ENCODE peak calls at places on chromosomes 2 and 18, in ten cellular contexts. Z is mucosa of descending colon; S is stimulated activated CD4-positive, alpha-beta T cell treated with anti-CD3 and anti-CD28 coated beads, Interleukin-2, amount 100 ng/mL, for 4 hours; A is activated CD8-positive, alpha-beta memory T cell treated with anti-CD3 and anti-CD28 coated beads for 48 hours; Q is H54; U is NCI-H1105; P is AG08395; X is cardiac muscle cell; H is astrocyte of the cerebellum; J is HTR-8/SVneo. K is an unnamed sample.

GRCh38 chr2:69387770-69388481 is 899 bp upstream of the GFPT1 start:
- DNase-seq in S (no peak), A (no peak), J (no peak), P (no peak), X (peak), H (no peak), Q (no peak), Z (no peak), U (no peak), K (peak)

GRCh38 chr2:217858519-217859466 is 144.0 kb downstream of the TNS1 start:
- DNase-seq in A (no peak), H (peak), U (no peak), Q (no peak), Z (peak), P (peak), X (peak), S (no peak), J (peak), K (peak)

GRCh38 chr2:223668302-223668998 is 66.3 kb upstream of the SCG2 start:
- DNase-seq in A (no peak), J (no peak), U (no peak), X (no peak), H (no peak), Q (no peak), P (no peak), S (no peak), Z (no peak), K (no peak)

GRCh38 chr2:203446071-203446481 is 89.0 kb downstream of the RAPH1 start:
- DNase-seq in S (no peak), Z (no peak), U (no peak), A (no peak), X (no peak), J (no peak), H (peak), P (peak), Q (no peak), K (no peak)

GRCh38 chr2:240439698-240440151 is 4.3 kb downstream of the GPC1 start:
- DNase-seq in A (no peak), U (no peak), S (no peak), Z (no peak), J (no peak), H (no peak), X (no peak), P (no peak), Q (no peak), K (no peak)

GRCh38 chr2:230976671-230977171 is 19.2 kb upstream of the SPATA3 start:
- DNase-seq in U (no peak), S (no peak), J (no peak), X (no peak), P (no peak), Z (no peak), Q (no peak), A (no peak), H (no peak), K (no peak)

GRCh38 chr2:233802132-233802815 is 24.1 kb downstream of the MROH2A start:
- DNase-seq in U (no peak), Z (no peak), A (no peak), H (no peak), Q (no peak), P (no peak), S (no peak), J (no peak), X (no peak), K (peak)

GRCh38 chr18:73101977-73102376 is 234.2 kb upstream of the NETO1 start:
- DNase-seq in Q (no peak), S (no peak), U (no peak), H (no peak), Z (no peak), J (no peak), X (no peak), P (no peak), A (no peak), K (no peak)

GRCh38 chr2:104444392-104444791 is 409.5 kb upstream of the POU3F3 start:
- DNase-seq in U (no peak), H (peak), Z (no peak), S (no peak), P (peak), X (no peak), J (no peak), Q (no peak), A (no peak), K (no peak)

GRCh38 chr18:76573325-76574025 is 78.4 kb upstream of the ZNF516 start:
- DNase-seq in Q (no peak), A (no peak), Z (no peak), U (no peak), S (no peak), X (no peak), P (peak), J (no peak), H (peak), K (no peak)

GRCh38 chr2:215358891-215359575 is 47.2 kb downstream of the ATIC start:
- DNase-seq in A (no peak), X (no peak), Z (no peak), J (no peak), Q (no peak), P (no peak), U (no peak), H (no peak), S (no peak), K (no peak)

GRCh38 chr2:132670961-132671781 is 1.2 kb upstream of the LYPD1 start:
- DNase-seq in S (no peak), Q (peak), U (no peak), H (peak), X (no peak), Z (no peak), J (peak), P (peak), A (no peak), K (peak)

GRCh38 chr2:201233192-201234166 is 26.9 kb upstream of the CASP8 start:
- DNase-seq in Z (peak), S (peak), A (peak), P (peak), H (no peak), X (no peak), U (peak), J (peak), Q (peak), K (peak)

GRCh38 chr2:161237397-161238263 is 70.6 kb upstream of the PSMD14 start:
- DNase-seq in J (peak), Q (peak), H (no peak), U (no peak), A (no peak), S (peak), Z (peak), P (peak), X (peak), K (peak)

GRCh38 chr2:34734662-34735061 is 1135.6 kb upstream of the FAM98A start:
- DNase-seq in P (no peak), Z (no peak), X (no peak), Q (no peak), J (no peak), H (no peak), U (no peak), S (no peak), A (no peak), K (no peak)

GRCh38 chr2:84880645-84881521 is at the start of gene TRABD2A:
- DNase-seq in X (peak), Q (peak), A (peak), S (no peak), U (no peak), P (no peak), Z (peak), H (no peak), J (no peak), K (peak)

GRCh38 chr2:207283356-207283755 is 117.6 kb upstream of the KLF7 start:
- DNase-seq in H (no peak), Z (no peak), X (no peak), U (no peak), Q (no peak), P (peak), A (no peak), J (no peak), S (no peak), K (no peak)

GRCh38 chr2:238685713-238686112 is 162.2 kb upstream of the TWIST2 start:
- DNase-seq in S (no peak), P (no peak), A (no peak), Z (no peak), X (no peak), H (no peak), J (no peak), Q (no peak), U (no peak), K (peak)

GRCh38 chr18:75687626-75688025 is 260.1 kb upstream of the SMIM21 start:
- DNase-seq in Z (no peak), S (no peak), J (no peak), H (no peak), P (no peak), Q (no peak), A (no peak), U (no peak), X (no peak), K (no peak)

GRCh38 chr18:631560-631959 is 25.9 kb upstream of the TYMS start:
- DNase-seq in A (no peak), Q (no peak), P (no peak), Z (no peak), J (no peak), X (no peak), H (no peak), S (no peak), U (no peak), K (no peak)

GRCh38 chr18:32770651-32771168 is 2.1 kb downstream of the KLHL14 start:
- DNase-seq in P (no peak), U (no peak), A (no peak), Z (peak), J (no peak), S (no peak), H (no peak), Q (no peak), X (no peak), K (peak)

GRCh38 chr2:119741868-119742267 is 17.9 kb upstream of the PTPN4 start:
- DNase-seq in A (no peak), Q (no peak), H (no peak), U (no peak), S (no peak), J (no peak), Z (no peak), P (no peak), X (no peak), K (no peak)

GRCh38 chr2:228522276-228522675 is 340.8 kb upstream of the SPHKAP start:
- DNase-seq in H (no peak), P (peak), Q (no peak), S (no peak), U (no peak), J (no peak), X (no peak), A (no peak), Z (no peak), K (no peak)

GRCh38 chr18:21914739-21915319 is 174.2 kb downstream of the MIB1 start:
- DNase-seq in U (no peak), H (peak), X (peak), J (peak), Z (peak), S (no peak), P (peak), A (no peak), Q (peak), K (peak)

GRCh38 chr2:5576015-5576414 is 116.2 kb upstream of the SOX11 start:
- DNase-seq in Q (no peak), H (no peak), A (no peak), U (no peak), Z (no peak), J (no peak), P (no peak), X (no peak), S (no peak), K (no peak)

GRCh38 chr2:221323513-221323912 is 248.6 kb downstream of the EPHA4 start:
- DNase-seq in H (no peak), X (no peak), J (no peak), Z (no peak), S (no peak), U (no peak), A (no peak), P (no peak), Q (no peak), K (no peak)

GRCh38 chr2:9251154-9252001 is 44.8 kb downstream of the ASAP2 start:
- DNase-seq in P (peak), X (no peak), A (no peak), Z (no peak), H (no peak), Q (peak), S (no peak), U (no peak), J (peak), K (no peak)

GRCh38 chr2:15660491-15661294 is 69.0 kb downstream of the DDX1 start:
- DNase-seq in X (no peak), U (no peak), Q (no peak), H (no peak), S (no peak), J (no peak), P (no peak), A (no peak), Z (no peak), K (no peak)

GRCh38 chr2:232623768-232624553 is 9.4 kb upstream of the EFHD1 start:
- DNase-seq in Q (no peak), P (no peak), Z (no peak), S (no peak), H (no peak), X (no peak), A (no peak), J (no peak), U (peak), K (peak)

GRCh38 chr2:41998789-41999470 is 48.9 kb upstream of the PKDCC start:
- DNase-seq in S (no peak), Q (no peak), J (no peak), P (peak), Z (no peak), X (peak), H (no peak), U (no peak), A (no peak), K (no peak)

GRCh38 chr2:6750389-6751158 is 115.1 kb downstream of the CMPK2 start:
- DNase-seq in Q (no peak), A (no peak), U (no peak), P (no peak), Z (no peak), X (no peak), S (no peak), J (no peak), H (no peak), K (no peak)

GRCh38 chr2:225422145-225422544 is 22.6 kb downstream of the NYAP2 start:
- DNase-seq in U (no peak), S (no peak), J (no peak), Z (no peak), A (no peak), Q (no peak), P (no peak), X (no peak), H (no peak), K (no peak)

GRCh38 chr2:67389286-67389685 is 7.8 kb upstream of the ETAA1 start:
- DNase-seq in J (no peak), X (no peak), H (peak), Q (no peak), Z (no peak), U (no peak), S (no peak), A (no peak), P (peak), K (no peak)